ENCODE peak calls at places on chromosomes 13 and 19, in four cellular contexts. One of them, this sample, is unnamed.

GRCh38 chr13:24741016-24741662 is 22.8 kb upstream of the RNF17 start:
- DNase-seq in stomach: no peak
- DNase-seq in HFF-Myc: no peak
- DNase-seq in neural crest cell: no peak
- DNase-seq in this sample: no peak

GRCh38 chr19:53467503-53468262 is at the start of gene ZNF813:
- DNase-seq in HFF-Myc: peak; percentile 12
- DNase-seq in stomach: peak; percentile 97
- DNase-seq in neural crest cell: peak; percentile 91
- DNase-seq in this sample: peak; percentile 56

GRCh38 chr13:53873558-53873957 is 844.9 kb downstream of the OLFM4 start:
- DNase-seq in stomach: no peak
- DNase-seq in HFF-Myc: no peak
- DNase-seq in neural crest cell: no peak
- DNase-seq in this sample: no peak

GRCh38 chr19:8087876-8088275 is 35.3 kb downstream of the CCL25 start:
- DNase-seq in HFF-Myc: no peak
- DNase-seq in neural crest cell: no peak
- DNase-seq in stomach: no peak
- DNase-seq in this sample: no peak

GRCh38 chr13:68019901-68020300 is 789.8 kb upstream of the PCDH9 start:
- DNase-seq in neural crest cell: no peak
- DNase-seq in stomach: no peak
- DNase-seq in HFF-Myc: no peak
- DNase-seq in this sample: no peak

GRCh38 chr19:49809155-49809986 is 3.7 kb downstream of the FUZ start:
- DNase-seq in neural crest cell: peak; percentile 47
- DNase-seq in stomach: peak; percentile 66
- DNase-seq in HFF-Myc: no peak
- DNase-seq in this sample: no peak

GRCh38 chr19:48174445-48175030 is 4.1 kb downstream of the ZSWIM9 start:
- DNase-seq in stomach: no peak
- DNase-seq in HFF-Myc: no peak
- DNase-seq in neural crest cell: no peak
- DNase-seq in this sample: no peak

GRCh38 chr13:38753878-38754277 is 67.0 kb downstream of the FREM2 start:
- DNase-seq in neural crest cell: no peak
- DNase-seq in stomach: no peak
- DNase-seq in HFF-Myc: no peak
- DNase-seq in this sample: no peak

GRCh38 chr13:23703241-23703640 is 133.0 kb downstream of the TNFRSF19 start:
- DNase-seq in neural crest cell: no peak
- DNase-seq in stomach: no peak
- DNase-seq in HFF-Myc: no peak
- DNase-seq in this sample: no peak

GRCh38 chr19:23002690-23003422 is at the start of gene ZNF728:
- DNase-seq in stomach: no peak
- DNase-seq in HFF-Myc: no peak
- DNase-seq in neural crest cell: no peak
- DNase-seq in this sample: no peak

GRCh38 chr19:3250675-3251074 is 26.2 kb downstream of the CELF5 start:
- DNase-seq in HFF-Myc: no peak
- DNase-seq in stomach: no peak
- DNase-seq in neural crest cell: no peak
- DNase-seq in this sample: no peak
- TF ChIP-seq CTCF in HFF-Myc: peak; percentile 64
- TF ChIP-seq CTCF in stomach: no peak
- TF ChIP-seq CTCF in neural crest cell: peak; percentile 53
- TF ChIP-seq CTCF in this sample: peak; percentile 70

GRCh38 chr19:46021531-46022041 is 1.3 kb downstream of the PGLYRP1 start:
- DNase-seq in HFF-Myc: no peak
- DNase-seq in stomach: peak; percentile 46
- DNase-seq in neural crest cell: no peak
- DNase-seq in this sample: no peak
- TF ChIP-seq CTCF in HFF-Myc: no peak
- TF ChIP-seq CTCF in stomach: no peak
- TF ChIP-seq CTCF in neural crest cell: no peak
- TF ChIP-seq CTCF in this sample: no peak

GRCh38 chr19:39433480-39434079 is 2.2 kb downstream of the RPS16 start:
- DNase-seq in neural crest cell: no peak
- DNase-seq in HFF-Myc: no peak
- DNase-seq in stomach: no peak
- DNase-seq in this sample: no peak

GRCh38 chr19:39434123-39435076 is 1.3 kb downstream of the RPS16 start:
- DNase-seq in neural crest cell: no peak
- DNase-seq in HFF-Myc: no peak
- DNase-seq in stomach: no peak
- DNase-seq in this sample: no peak

GRCh38 chr19:39438270-39438934 is 2.7 kb upstream of the RPS16 start:
- DNase-seq in HFF-Myc: no peak
- DNase-seq in stomach: no peak
- DNase-seq in neural crest cell: no peak
- DNase-seq in this sample: peak; percentile 99

GRCh38 chr19:39436350-39436716 is 584 bp upstream of the RPS16 start:
- DNase-seq in HFF-Myc: no peak
- DNase-seq in neural crest cell: no peak
- DNase-seq in stomach: no peak
- DNase-seq in this sample: no peak

DNA sequence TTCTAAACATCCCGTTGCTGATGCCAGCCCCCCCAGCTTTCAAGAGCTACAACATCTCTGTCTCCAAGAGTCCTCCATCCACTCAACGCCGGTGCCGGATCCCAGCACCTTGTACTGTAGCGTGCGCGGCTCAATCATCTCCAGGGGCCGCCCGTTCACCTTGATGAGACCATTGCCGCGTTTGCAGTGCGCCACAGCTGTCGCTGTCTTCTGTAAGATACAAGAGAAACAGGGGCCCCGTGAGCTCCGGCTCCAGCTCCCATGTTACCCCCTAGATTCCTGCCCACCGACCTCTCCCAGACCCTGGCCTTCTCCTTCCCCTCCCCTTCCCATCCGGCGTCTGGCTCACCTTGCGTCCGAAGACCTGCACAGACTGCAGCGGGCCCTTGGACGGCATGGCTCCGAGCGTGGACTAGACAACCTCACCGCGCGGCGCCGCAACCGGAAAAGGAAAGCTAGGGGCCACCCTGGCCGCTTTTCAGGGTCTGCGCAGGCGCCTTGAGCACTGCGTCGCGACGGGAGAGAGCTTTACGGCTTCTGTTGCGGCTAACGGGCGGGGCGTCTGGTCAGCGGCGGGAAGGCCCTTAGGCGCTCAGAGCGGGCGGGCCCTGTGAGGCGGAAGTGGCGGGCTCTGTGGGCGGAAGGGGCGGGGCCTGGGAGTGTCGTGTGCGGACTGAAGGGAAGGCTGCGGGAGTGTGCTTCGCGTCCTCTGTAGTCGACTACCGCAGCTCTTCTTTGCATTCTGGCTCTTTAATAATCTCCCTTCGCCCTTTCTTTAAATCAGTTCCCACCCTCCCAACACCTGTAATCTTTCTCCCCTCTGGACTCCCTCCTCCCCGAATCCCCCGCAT is at the start of gene RPS16:
- DNase-seq in HFF-Myc: peak; percentile 85
- DNase-seq in stomach: peak; percentile 99
- DNase-seq in neural crest cell: peak; percentile 98
- DNase-seq in this sample: peak; percentile 100
- TF ChIP-seq CTCF in HFF-Myc: no peak
- TF ChIP-seq CTCF in stomach: no peak
- TF ChIP-seq CTCF in neural crest cell: no peak
- TF ChIP-seq CTCF in this sample: no peak

GRCh38 chr13:48826039-48826438 is 149.7 kb upstream of the FNDC3A start:
- DNase-seq in stomach: no peak
- DNase-seq in HFF-Myc: no peak
- DNase-seq in neural crest cell: no peak
- DNase-seq in this sample: no peak
- TF ChIP-seq CTCF in stomach: no peak
- TF ChIP-seq CTCF in HFF-Myc: no peak
- TF ChIP-seq CTCF in neural crest cell: no peak
- TF ChIP-seq CTCF in this sample: no peak

GRCh38 chr13:101979825-101980224 is 422.0 kb downstream of the FGF14 start:
- DNase-seq in neural crest cell: no peak
- DNase-seq in stomach: no peak
- DNase-seq in HFF-Myc: no peak
- DNase-seq in this sample: no peak

GRCh38 chr13:101982903-101983302 is 418.9 kb downstream of the FGF14 start:
- DNase-seq in neural crest cell: no peak
- DNase-seq in HFF-Myc: no peak
- DNase-seq in stomach: no peak
- DNase-seq in this sample: no peak

GRCh38 chr13:101977475-101977874 is 424.4 kb downstream of the FGF14 start:
- DNase-seq in HFF-Myc: no peak
- DNase-seq in stomach: no peak
- DNase-seq in neural crest cell: no peak
- DNase-seq in this sample: no peak

GRCh38 chr13:101978546-101979315 is 423.1 kb downstream of the FGF14 start:
- DNase-seq in stomach: no peak
- DNase-seq in neural crest cell: no peak
- DNase-seq in HFF-Myc: no peak
- DNase-seq in this sample: no peak
- TF ChIP-seq CTCF in stomach: no peak
- TF ChIP-seq CTCF in neural crest cell: no peak
- TF ChIP-seq CTCF in HFF-Myc: no peak
- TF ChIP-seq CTCF in this sample: no peak